ENCODE peak calls at places on chromosomes 7 and 10, in seven cellular contexts. M, Z, N, W, B, K and T are unnamed samples.

GRCh38 chr7:96887426-96887825 is 117.9 kb upstream of the DLX6 start:
- DNase-seq in K (no peak), B (no peak), W (no peak), Z (no peak), M (no peak), N (no peak), T (peak; percentile 83)

GRCh38 chr10:52353960-52354394 is 39.9 kb downstream of the DKK1 start:
- DNase-seq in M (no peak), K (no peak), B (peak; percentile 50), N (no peak), W (peak; percentile 27), Z (no peak), T (peak; percentile 15)

GRCh38 chr10:111347386-111348005 is 270.7 kb downstream of the ADRA2A start:
- DNase-seq in M (no peak), K (no peak), W (no peak), B (no peak), N (no peak), Z (no peak), T (no peak)

GRCh38 chr10:6278519-6279120 is 75.9 kb downstream of the PFKFB3 start:
- DNase-seq in K (no peak), N (no peak), Z (no peak), W (no peak), M (no peak), B (peak; percentile 35), T (no peak)

GRCh38 chr10:100828744-100829102 is 83.3 kb downstream of the PAX2 start:
- DNase-seq in N (no peak), K (peak; percentile 46), Z (no peak), B (no peak), M (no peak), W (peak; percentile 76), T (no peak)

GRCh38 chr10:76973091-76973514 is 664.5 kb downstream of the KCNMA1 start:
- DNase-seq in B (no peak), M (no peak), W (no peak), N (no peak), Z (no peak), K (no peak), T (no peak)

GRCh38 chr7:73329861-73330581 is 2.1 kb downstream of the FKBP6 start:
- DNase-seq in B (peak; percentile 48), K (no peak), M (no peak), N (no peak), W (no peak), Z (no peak), T (peak; percentile 28)

GRCh38 chr10:13104697-13105096 is 4.7 kb downstream of the OPTN start:
- DNase-seq in B (no peak), Z (no peak), N (no peak), W (no peak), M (no peak), K (no peak), T (no peak)

GRCh38 chr10:95384011-95384704 is 93.4 kb upstream of the PDLIM1 start:
- DNase-seq in Z (no peak), W (no peak), K (no peak), N (no peak), B (no peak), M (no peak), T (no peak)

GRCh38 chr10:33460461-33461294 is 126.2 kb upstream of the NRP1 start:
- DNase-seq in B (peak; percentile 57), M (no peak), W (no peak), Z (no peak), N (no peak), K (no peak), T (no peak)

GRCh38 chr10:43255644-43256431 is 11.0 kb downstream of the RASGEF1A start:
- DNase-seq in K (peak; percentile 51), N (peak; percentile 74), W (no peak), M (peak; percentile 19), Z (peak; percentile 68), B (peak; percentile 15), T (peak; percentile 24)

GRCh38 chr7:130127404-130128395 is 57.4 kb downstream of the KLHDC10 start:
- DNase-seq in W (no peak), N (no peak), B (peak; percentile 69), M (no peak), K (no peak), Z (no peak), T (no peak)

GRCh38 chr7:134527979-134528371 is 608 bp downstream of the AKR1B10 start:
- DNase-seq in B (peak; percentile 71), W (no peak), K (no peak), Z (no peak), M (no peak), N (no peak), T (peak; percentile 64)

GRCh38 chr7:94529516-94529915 is 19.9 kb downstream of the CASD1 start:
- DNase-seq in W (no peak), N (no peak), Z (no peak), B (peak; percentile 48), M (no peak), K (no peak), T (peak; percentile 4)